ENCODE peak calls at places on chromosomes 4 and X, in eight cellular contexts. I is keratinocyte, K is cardiac muscle cell, F is PC-3, M is mucosa of descending colon, S is neural crest cell, E is AG10803, J is NB4. Y is an unnamed sample.

GRCh38 chr4:104677122-104677521 is 182.4 kb upstream of the CXXC4 start:
- DNase-seq in I (no peak), K (peak; percentile 52), F (no peak), M (no peak), S (no peak), E (no peak), J (no peak), Y (no peak)

GRCh38 chr4:88219099-88219498 is 60.7 kb upstream of the ABCG2 start:
- DNase-seq in I (no peak), K (peak; percentile 68), F (peak; percentile 57), M (no peak), S (no peak), E (peak; percentile 59), J (peak; percentile 65), Y (peak; percentile 55)

GRCh38 chr4:127832585-127832984 is 48.1 kb upstream of the PLK4 start:
- DNase-seq in I (no peak), K (no peak), F (no peak), M (no peak), S (no peak), E (no peak), J (peak; percentile 45), Y (peak; percentile 45)

GRCh38 chr4:44629280-44629866 is 22.1 kb downstream of the YIPF7 start:
- DNase-seq in I (peak; percentile 7), K (peak; percentile 71), F (peak; percentile 81), M (no peak), S (peak; percentile 32), E (peak; percentile 47), J (peak; percentile 67), Y (peak; percentile 54)

GRCh38 chr4:28518781-28519180 is 1658.1 kb downstream of the STIM2 start:
- DNase-seq in I (no peak), K (no peak), F (peak; percentile 23), M (no peak), S (no peak), E (peak; percentile 24), J (no peak), Y (no peak)

GRCh38 chr4:82626251-82626868 is 64.6 kb upstream of the TMEM150C start:
- DNase-seq in I (no peak), K (no peak), F (no peak), M (no peak), S (no peak), E (no peak), J (no peak), Y (no peak)

GRCh38 chr4:37765741-37766140 is 60.7 kb upstream of the PGM2 start:
- DNase-seq in I (no peak), K (no peak), F (no peak), M (no peak), S (no peak), E (no peak), J (peak; percentile 27), Y (peak; percentile 45)

GRCh38 chr4:39883645-39884044 is 94.1 kb downstream of the PDS5A start:
- DNase-seq in I (no peak), K (no peak), F (no peak), M (no peak), S (no peak), E (no peak), J (no peak), Y (no peak)

GRCh38 chrX:142084611-142085010 is 120.5 kb downstream of the MAGEC2 start:
- DNase-seq in I (no peak), K (no peak), F (no peak), M (no peak), S (no peak), E (no peak), J (no peak), Y (no peak)

GRCh38 chrX:5236096-5236495 is 992.6 kb downstream of the NLGN4X start:
- DNase-seq in I (no peak), K (peak; percentile 47), F (peak; percentile 58), M (no peak), S (peak; percentile 2), E (no peak), J (peak; percentile 4), Y (no peak)

GRCh38 chr4:1136028-1136427 is 22.7 kb upstream of the RNF212 start:
- DNase-seq in I (no peak), K (peak; percentile 11), F (no peak), M (no peak), S (no peak), E (no peak), J (peak; percentile 56), Y (no peak)

GRCh38 chr4:139419388-139419914 is 34.5 kb upstream of the RAB33B start:
- DNase-seq in I (peak; percentile 84), K (no peak), F (no peak), M (no peak), S (no peak), E (peak; percentile 89), J (peak; percentile 93), Y (no peak)

GRCh38 chr4:107490116-107490515 is 229.9 kb downstream of the PAPSS1 start:
- DNase-seq in I (no peak), K (no peak), F (no peak), M (no peak), S (no peak), E (no peak), J (no peak), Y (no peak)

GRCh38 chrX:153968754-153969124 is 2.9 kb downstream of the HCFC1 start:
- DNase-seq in I (no peak), K (peak; percentile 35), F (peak; percentile 10), M (no peak), S (no peak), E (no peak), J (peak; percentile 74), Y (no peak)

GRCh38 chrX:153968255-153968654 is 3.4 kb downstream of the HCFC1 start:
- DNase-seq in I (no peak), K (no peak), F (no peak), M (no peak), S (no peak), E (no peak), J (no peak), Y (no peak)

GRCh38 chrX:153970398-153971123 is 1.1 kb downstream of the HCFC1 start:
- DNase-seq in I (no peak), K (peak; percentile 47), F (peak; percentile 39), M (peak; percentile 72), S (peak; percentile 45), E (peak; percentile 70), J (peak; percentile 85), Y (peak; percentile 64)

GRCh38 chrX:153969904-153970397 is 1.7 kb downstream of the HCFC1 start:
- DNase-seq in I (no peak), K (no peak), F (peak; percentile 10), M (peak; percentile 70), S (no peak), E (peak; percentile 23), J (no peak), Y (no peak)

GRCh38 chrX:153969125-153969903 is 2.3 kb downstream of the HCFC1 start:
- DNase-seq in I (no peak), K (no peak), F (no peak), M (no peak), S (no peak), E (no peak), J (peak; percentile 57), Y (no peak)
- TF ChIP-seq CTCF in I (no peak), K (no peak), F (no peak), M (no peak), S (peak; percentile 31), E (no peak), J (no peak), Y (no peak)

DNA sequence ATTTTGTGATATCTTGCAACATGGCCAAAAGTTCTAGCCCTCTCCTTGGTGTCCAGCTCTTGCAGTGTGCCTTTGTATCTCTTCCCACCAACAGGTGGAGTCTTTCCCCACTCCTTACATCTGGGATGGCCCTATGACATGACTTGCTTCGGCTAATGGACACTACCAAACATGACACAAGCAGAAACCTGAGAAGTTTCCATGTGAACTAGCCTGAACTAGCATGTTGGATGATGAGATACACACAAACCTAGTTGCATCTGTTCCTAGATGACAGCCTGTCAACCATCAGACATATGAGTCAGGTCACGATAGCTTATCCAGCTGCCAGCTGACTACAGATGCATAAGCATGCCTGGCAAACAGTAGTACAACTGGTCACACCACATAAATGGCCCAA is 207.5 kb upstream of the FTHL17 start:
- DNase-seq in I (peak; percentile 11), K (no peak), F (peak; percentile 3), M (no peak), S (no peak), E (no peak), J (peak; percentile 6), Y (no peak)
- TF ChIP-seq CTCF in I (peak; percentile 48), K (peak; percentile 36), F (peak; percentile 42), M (no peak), S (peak; percentile 39), E (peak; percentile 34), J (no peak), Y (no peak)

DNA sequence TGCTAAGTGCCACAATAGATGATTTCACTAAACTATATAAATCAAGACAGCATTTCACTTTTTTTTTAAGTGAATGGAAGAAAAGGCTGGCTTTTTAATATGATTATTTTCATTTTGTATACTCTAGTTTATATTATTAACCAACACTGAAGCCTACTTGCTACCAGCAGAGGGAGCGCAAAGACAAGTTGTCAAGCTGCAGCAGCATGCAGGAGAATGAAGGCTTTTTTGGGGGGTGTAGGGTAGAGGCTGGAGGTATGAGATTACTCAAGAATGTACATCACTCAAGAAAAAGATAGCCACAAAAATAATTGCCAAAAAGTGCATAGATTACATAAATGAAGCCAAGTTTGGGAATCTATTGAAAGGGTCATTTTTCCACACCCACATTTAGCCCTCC is 519.5 kb downstream of the FGF13 start:
- DNase-seq in I (no peak), K (peak; percentile 64), F (peak; percentile 50), M (no peak), S (peak; percentile 30), E (peak; percentile 14), J (peak; percentile 51), Y (peak; percentile 1)
- TF ChIP-seq CTCF in I (peak; percentile 11), K (no peak), F (peak; percentile 77), M (no peak), S (peak; percentile 77), E (peak; percentile 46), J (peak; percentile 30), Y (peak; percentile 34)

GRCh38 chrX:65196758-65197371 is 220.6 kb upstream of the ZC4H2 start:
- DNase-seq in I (no peak), K (peak; percentile 61), F (peak; percentile 44), M (peak; percentile 85), S (peak; percentile 20), E (no peak), J (no peak), Y (no peak)
- TF ChIP-seq CTCF in I (no peak), K (no peak), F (peak; percentile 36), M (no peak), S (peak; percentile 62), E (no peak), J (no peak), Y (no peak)

GRCh38 chr4:53591372-53591892 is at the start of gene LNX1:
- DNase-seq in I (peak; percentile 59), K (peak; percentile 10), F (peak; percentile 93), M (peak; percentile 91), S (no peak), E (no peak), J (peak; percentile 55), Y (no peak)
- TF ChIP-seq CTCF in I (peak; percentile 25), K (no peak), F (peak; percentile 50), M (peak; percentile 14), S (no peak), E (no peak), J (no peak), Y (no peak)

DNA sequence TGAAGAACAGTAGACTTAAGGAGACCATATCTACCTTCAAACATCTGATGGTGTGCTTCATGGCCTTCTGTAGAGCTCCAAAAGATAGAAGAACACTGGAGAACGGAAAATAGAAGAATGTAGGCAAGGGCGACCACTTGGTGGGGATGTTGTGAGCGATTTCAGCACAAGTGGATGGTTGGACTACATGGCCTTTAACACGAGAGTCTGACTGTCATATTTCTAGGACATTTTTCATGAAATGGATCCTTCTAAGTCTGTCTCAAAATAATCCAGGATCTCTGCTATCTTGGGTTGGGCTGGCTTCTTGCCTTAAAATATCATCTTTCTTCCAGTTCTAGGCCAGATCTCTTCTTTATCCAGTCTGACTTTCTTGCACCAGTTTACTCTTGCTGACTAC is 1.3 kb upstream of the MID1IP1 start:
- DNase-seq in I (no peak), K (no peak), F (no peak), M (no peak), S (no peak), E (no peak), J (peak; percentile 61), Y (no peak)
- TF ChIP-seq CTCF in I (no peak), K (no peak), F (peak; percentile 35), M (no peak), S (no peak), E (no peak), J (no peak), Y (no peak)

Y was measured in GM13976.